ENCODE peak calls at places on chromosomes 13 and 19, in five cellular contexts. One of them, this sample, is unnamed. For H3K9me3, the result is how much of the 10 kb centered on the place peaks cover.

GRCh38 chr19:20787766-20788165 is 11.7 kb downstream of the ZNF66 start:
- DNase-seq in K562: no peak
- DNase-seq in A549: no peak
- DNase-seq in HepG2: no peak
- DNase-seq in GM12878: peak
- DNase-seq in this sample: no peak

GRCh38 chr13:96816261-96816660 is 178.0 kb downstream of the OXGR1 start:
- DNase-seq in K562: no peak
- DNase-seq in A549: no peak
- DNase-seq in HepG2: no peak
- DNase-seq in GM12878: no peak
- DNase-seq in this sample: no peak

GRCh38 chr19:20661150-20661819 is at the start of gene ZNF626:
- DNase-seq in K562: peak
- DNase-seq in A549: no peak
- DNase-seq in HepG2: peak
- DNase-seq in GM12878: no peak
- DNase-seq in this sample: peak

GRCh38 chr19:20247016-20247683 is 80.1 kb downstream of the ZNF486 start:
- DNase-seq in K562: no peak
- DNase-seq in A549: no peak
- DNase-seq in HepG2: no peak
- DNase-seq in GM12878: no peak
- DNase-seq in this sample: no peak

GRCh38 chr13:59873856-59874255 is 289.9 kb downstream of the DIAPH3 start:
- DNase-seq in K562: no peak
- DNase-seq in A549: no peak
- DNase-seq in HepG2: no peak
- DNase-seq in GM12878: no peak
- DNase-seq in this sample: no peak

GRCh38 chr19:33883869-33884519 is 87.3 kb downstream of the KCTD15 start:
- DNase-seq in K562: no peak
- DNase-seq in A549: no peak
- DNase-seq in HepG2: no peak
- DNase-seq in GM12878: no peak
- DNase-seq in this sample: peak

GRCh38 chr13:26855071-26855470 is 94.5 kb upstream of the GPR12 start:
- DNase-seq in K562: no peak
- DNase-seq in A549: no peak
- DNase-seq in HepG2: no peak
- DNase-seq in GM12878: no peak
- DNase-seq in this sample: no peak

GRCh38 chr13:80082396-80083096 is 258.4 kb downstream of the SPRY2 start:
- DNase-seq in K562: no peak
- DNase-seq in A549: no peak
- DNase-seq in HepG2: no peak
- DNase-seq in GM12878: no peak
- DNase-seq in this sample: peak

GRCh38 chr13:104779311-104779710 is 1713.1 kb upstream of the SLC10A2 start:
- DNase-seq in K562: no peak
- DNase-seq in A549: no peak
- DNase-seq in HepG2: no peak
- DNase-seq in GM12878: no peak
- DNase-seq in this sample: no peak

GRCh38 chr13:40082644-40083043 is 427.2 kb downstream of the COG6 start:
- DNase-seq in K562: no peak
- DNase-seq in A549: peak
- DNase-seq in HepG2: peak
- DNase-seq in GM12878: no peak
- DNase-seq in this sample: peak

GRCh38 chr19:32313866-32314265 is 31.5 kb upstream of the ZNF507 start:
- DNase-seq in K562: no peak
- DNase-seq in A549: no peak
- DNase-seq in HepG2: no peak
- DNase-seq in GM12878: no peak
- DNase-seq in this sample: no peak

GRCh38 chr13:106520205-106521004 is 15.1 kb downstream of the EFNB2 start:
- DNase-seq in K562: no peak
- DNase-seq in A549: peak
- DNase-seq in HepG2: no peak
- DNase-seq in GM12878: no peak
- DNase-seq in this sample: peak

GRCh38 chr13:79481685-79482052 is 714 bp downstream of the NDFIP2 start:
- DNase-seq in K562: peak
- DNase-seq in A549: no peak
- DNase-seq in HepG2: no peak
- DNase-seq in GM12878: no peak
- DNase-seq in this sample: no peak

GRCh38 chr19:5002143-5002542 is 33.2 kb downstream of the KDM4B start:
- DNase-seq in K562: no peak
- DNase-seq in A549: peak
- DNase-seq in HepG2: peak
- DNase-seq in GM12878: no peak
- DNase-seq in this sample: no peak
- H3K27ac ChIP-seq in K562: no peak
- H3K27ac ChIP-seq in A549: no peak
- H3K27ac ChIP-seq in HepG2: peak
- H3K27ac ChIP-seq in GM12878: no peak
- H3K27ac ChIP-seq in this sample: no peak

GRCh38 chr19:58204566-58204965 is 21.7 kb downstream of the ZNF274 start:
- DNase-seq in K562: no peak
- DNase-seq in A549: no peak
- DNase-seq in HepG2: no peak
- DNase-seq in GM12878: no peak
- DNase-seq in this sample: no peak
- H3K9me3 ChIP-seq in K562: half or more
- H3K9me3 ChIP-seq in A549: half or more
- H3K9me3 ChIP-seq in HepG2: half or more
- H3K9me3 ChIP-seq in GM12878: half or more
- H3K9me3 ChIP-seq in this sample: under half

DNA sequence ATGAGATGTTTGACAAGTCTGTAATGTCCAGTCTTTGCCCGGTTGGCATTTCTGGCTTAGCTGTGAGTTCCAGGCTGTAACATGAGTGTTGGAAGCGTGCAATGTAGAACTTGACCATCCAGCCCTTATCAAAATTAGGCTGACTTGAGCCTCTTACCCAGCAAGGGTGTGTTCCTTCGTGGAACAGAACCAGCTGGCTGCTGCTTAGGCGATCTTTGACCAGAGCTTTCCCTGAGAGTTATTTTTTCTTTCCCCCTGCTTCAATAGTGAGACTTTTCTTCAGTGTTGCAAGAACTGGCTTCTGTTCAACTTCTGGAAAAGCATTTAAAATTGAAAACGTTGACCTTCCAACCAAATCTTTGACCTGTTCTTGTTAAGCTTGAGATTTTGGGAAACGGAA is 6.5 kb downstream of the TNFSF13B start:
- DNase-seq in K562: no peak
- DNase-seq in A549: no peak
- DNase-seq in HepG2: no peak
- DNase-seq in GM12878: no peak
- DNase-seq in this sample: no peak
- TF ChIP-seq MYC in K562: no peak
- TF ChIP-seq MYC in A549: no peak
- TF ChIP-seq MYC in HepG2: no peak
- TF ChIP-seq MYC in GM12878: no peak
- TF ChIP-seq MYC in this sample: no peak

GRCh38 chr19:18496980-18497256 is 25.0 kb downstream of the ELL start:
- DNase-seq in K562: no peak
- DNase-seq in A549: no peak
- DNase-seq in HepG2: no peak
- DNase-seq in GM12878: no peak
- DNase-seq in this sample: no peak
- H3K27ac ChIP-seq in K562: no peak
- H3K27ac ChIP-seq in A549: no peak
- H3K27ac ChIP-seq in HepG2: no peak
- H3K27ac ChIP-seq in GM12878: no peak
- H3K27ac ChIP-seq in this sample: no peak

DNA sequence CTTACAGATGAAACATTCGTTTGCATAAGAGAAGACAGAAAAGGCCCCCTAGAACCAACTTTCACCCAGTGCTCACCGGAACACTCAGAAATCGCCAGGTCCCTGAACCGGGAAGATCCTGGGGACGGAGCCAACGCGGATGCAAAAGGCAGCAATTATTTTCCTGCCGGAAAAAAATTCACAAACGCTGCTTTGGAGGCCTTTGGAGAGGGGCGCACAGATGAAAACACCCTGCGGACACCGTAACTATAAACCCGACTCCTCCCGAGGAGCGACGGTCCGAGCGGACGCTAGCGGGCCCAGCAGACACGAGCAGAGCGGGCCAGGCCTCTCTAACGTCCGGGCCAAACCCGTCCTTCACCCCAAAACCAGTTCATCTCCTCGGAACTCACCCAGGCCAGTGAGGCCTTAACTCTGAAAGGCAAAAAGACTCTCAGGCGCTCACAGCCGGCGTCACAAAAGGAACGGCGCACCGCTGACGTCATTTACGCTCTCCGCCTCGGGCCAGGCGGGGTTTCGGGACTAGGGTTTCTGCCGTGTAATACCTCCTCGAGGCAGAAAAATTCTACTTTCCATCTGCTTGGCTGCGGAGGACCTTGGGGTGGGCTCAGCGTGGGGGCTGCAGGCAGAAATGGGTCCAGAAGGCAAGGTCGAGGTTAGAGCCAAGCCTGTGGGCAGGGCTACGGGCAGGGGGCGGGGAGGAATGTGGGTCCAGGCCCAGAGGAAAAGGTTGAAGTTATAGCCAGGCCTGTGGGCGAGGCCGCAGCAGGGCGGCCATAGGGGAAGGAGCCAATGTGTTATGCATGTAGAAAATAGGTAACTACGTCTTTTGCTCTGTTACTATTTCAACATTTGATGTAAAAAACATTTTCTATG is at the start of gene ZNF426:
- DNase-seq in K562: peak
- DNase-seq in A549: peak
- DNase-seq in HepG2: peak
- DNase-seq in GM12878: peak
- DNase-seq in this sample: peak
- H3K9me3 ChIP-seq in K562: under half
- H3K9me3 ChIP-seq in A549: under half
- H3K9me3 ChIP-seq in HepG2: under half
- H3K9me3 ChIP-seq in GM12878: under half
- H3K9me3 ChIP-seq in this sample: under half

DNA sequence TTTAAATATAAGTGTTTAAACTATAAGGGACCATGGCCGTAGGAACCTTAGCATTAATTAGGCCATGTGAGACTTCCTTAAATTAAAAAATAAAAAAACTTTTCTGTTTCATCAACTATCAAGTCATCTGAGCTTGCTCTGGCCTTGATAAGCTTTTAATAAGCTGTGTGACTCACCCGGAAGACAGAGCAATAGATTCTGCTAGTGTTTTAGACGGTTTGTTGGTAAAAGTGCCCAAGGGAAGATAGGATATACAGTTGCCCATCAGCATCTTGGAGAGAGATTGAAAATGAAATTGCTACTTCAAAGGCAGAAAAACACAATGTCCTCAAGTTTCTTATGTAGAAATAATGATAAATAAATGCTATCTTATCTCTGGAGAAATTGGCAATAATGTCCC is 31.2 kb upstream of the RCBTB2 start:
- DNase-seq in K562: no peak
- DNase-seq in A549: no peak
- DNase-seq in HepG2: no peak
- DNase-seq in GM12878: no peak
- DNase-seq in this sample: peak
- TF ChIP-seq MYC in K562: no peak
- TF ChIP-seq MYC in A549: no peak
- TF ChIP-seq MYC in HepG2: no peak
- TF ChIP-seq MYC in GM12878: no peak
- TF ChIP-seq MYC in this sample: no peak

GRCh38 chr19:15299568-15300409 is 32.5 kb downstream of the BRD4 start:
- DNase-seq in K562: no peak
- DNase-seq in A549: no peak
- DNase-seq in HepG2: no peak
- DNase-seq in GM12878: no peak
- DNase-seq in this sample: no peak
- H3K27ac ChIP-seq in K562: peak
- H3K27ac ChIP-seq in A549: peak
- H3K27ac ChIP-seq in HepG2: peak
- H3K27ac ChIP-seq in GM12878: no peak
- H3K27ac ChIP-seq in this sample: no peak

GRCh38 chr19:50060107-50060506 is 34.3 kb downstream of the ZNF473 start:
- DNase-seq in K562: no peak
- DNase-seq in A549: no peak
- DNase-seq in HepG2: no peak
- DNase-seq in GM12878: no peak
- DNase-seq in this sample: no peak

GRCh38 chr19:50067575-50067974 is 41.8 kb downstream of the ZNF473 start:
- DNase-seq in K562: no peak
- DNase-seq in A549: no peak
- DNase-seq in HepG2: no peak
- DNase-seq in GM12878: no peak
- DNase-seq in this sample: no peak

GRCh38 chr19:50061650-50062049 is 35.8 kb downstream of the ZNF473 start:
- DNase-seq in K562: no peak
- DNase-seq in A549: no peak
- DNase-seq in HepG2: no peak
- DNase-seq in GM12878: no peak
- DNase-seq in this sample: no peak

GRCh38 chr19:50065938-50066337 is 40.1 kb downstream of the ZNF473 start:
- DNase-seq in K562: no peak
- DNase-seq in A549: no peak
- DNase-seq in HepG2: no peak
- DNase-seq in GM12878: no peak
- DNase-seq in this sample: no peak
- H3K9me3 ChIP-seq in K562: under half
- H3K9me3 ChIP-seq in A549: under half
- H3K9me3 ChIP-seq in HepG2: under half
- H3K9me3 ChIP-seq in GM12878: under half
- H3K9me3 ChIP-seq in this sample: under half

DNA sequence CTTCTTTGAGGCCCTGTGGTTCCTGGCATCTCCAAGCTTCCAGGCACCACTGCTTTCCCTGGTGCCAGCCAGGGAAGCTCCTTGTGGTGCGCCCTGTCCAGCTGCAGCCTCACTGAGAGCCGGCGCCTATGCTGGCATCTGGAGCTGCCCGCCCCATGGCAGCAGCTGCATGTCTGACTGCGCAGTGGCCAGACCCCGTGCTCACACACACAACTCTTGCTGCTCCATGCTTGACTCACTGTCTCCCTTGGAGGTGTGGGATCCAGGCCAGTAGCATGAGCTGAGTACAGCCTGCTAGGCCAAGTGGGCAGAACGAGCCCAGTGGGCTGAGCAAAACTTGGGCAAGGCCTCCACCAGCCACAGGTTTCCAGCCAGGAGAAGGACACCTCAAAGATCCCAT is 11.5 kb upstream of the SUPT20H start:
- DNase-seq in K562: no peak
- DNase-seq in A549: no peak
- DNase-seq in HepG2: no peak
- DNase-seq in GM12878: no peak
- DNase-seq in this sample: no peak
- TF ChIP-seq MYC in K562: no peak
- TF ChIP-seq MYC in A549: no peak
- TF ChIP-seq MYC in HepG2: no peak
- TF ChIP-seq MYC in GM12878: no peak
- TF ChIP-seq MYC in this sample: no peak

GRCh38 chr19:4066176-4066606 is 508 bp downstream of the ZBTB7A start:
- DNase-seq in K562: no peak
- DNase-seq in A549: no peak
- DNase-seq in HepG2: no peak
- DNase-seq in GM12878: no peak
- DNase-seq in this sample: no peak
- H3K27ac ChIP-seq in K562: peak
- H3K27ac ChIP-seq in A549: peak
- H3K27ac ChIP-seq in HepG2: peak
- H3K27ac ChIP-seq in GM12878: peak
- H3K27ac ChIP-seq in this sample: peak